ENCODE peak calls at places on chromosomes 3 and 15, in six cellular contexts. B is IMR-90, S is neuronal stem cell, U is mesendoderm, R is mesenchymal stem cell, V is H1. X is an unnamed sample. For H3K27me3, the result is how much of the 10 kb centered on the place peaks cover.

GRCh38 chr3:137012097-137012501 is 54.3 kb downstream of the IL20RB start:
- DNase-seq in B (peak), S (no peak), U (peak), R (peak), V (no peak), X (no peak)

GRCh38 chr3:13134166-13134878 is 61.1 kb upstream of the IQSEC1 start:
- DNase-seq in B (no peak), S (no peak), U (no peak), R (no peak), V (no peak), X (peak)

GRCh38 chr3:67064105-67064504 is 66.0 kb downstream of the KBTBD8 start:
- DNase-seq in B (peak), S (no peak), U (no peak), R (no peak), V (no peak), X (no peak)

GRCh38 chr3:12401208-12401607 is 83.1 kb upstream of the TSEN2 start:
- DNase-seq in B (no peak), S (no peak), U (no peak), R (no peak), V (no peak), X (no peak)

GRCh38 chr3:123782488-123782887 is 101.6 kb downstream of the MYLK start:
- DNase-seq in B (no peak), S (no peak), U (no peak), R (no peak), V (no peak), X (no peak)

GRCh38 chr15:32908135-32908801 is 190.5 kb downstream of the GREM1 start:
- DNase-seq in B (peak), S (no peak), U (no peak), R (peak), V (no peak), X (no peak)

GRCh38 chr15:71278989-71279756 is 163.9 kb downstream of the THSD4 start:
- DNase-seq in B (peak), S (no peak), U (no peak), R (peak), V (no peak), X (no peak)

GRCh38 chr3:44104668-44105321 is 136.9 kb upstream of the TOPAZ1 start:
- DNase-seq in B (peak), S (no peak), U (peak), R (peak), V (no peak), X (no peak)

GRCh38 chr15:77025941-77026411 is 31.1 kb downstream of the PSTPIP1 start:
- DNase-seq in B (no peak), S (no peak), U (no peak), R (no peak), V (peak), X (peak)

GRCh38 chr3:188272481-188273372 is 118.8 kb downstream of the LPP start:
- DNase-seq in B (peak), S (no peak), U (no peak), R (peak), V (no peak), X (no peak)

GRCh38 chr3:44509393-44509921 is 32.0 kb upstream of the ZNF445 start:
- DNase-seq in B (no peak), S (peak), U (peak), R (peak), V (no peak), X (no peak)

GRCh38 chr15:37079726-37080125 is 20.6 kb downstream of the MEIS2 start:
- DNase-seq in B (peak), S (no peak), U (no peak), R (no peak), V (no peak), X (no peak)

GRCh38 chr15:92636401-92636949 is 19.1 kb downstream of the FAM174B start:
- DNase-seq in B (no peak), S (no peak), U (no peak), R (no peak), V (no peak), X (no peak)

GRCh38 chr15:70447927-70448698 is 315.2 kb downstream of the UACA start:
- DNase-seq in B (no peak), S (no peak), U (no peak), R (no peak), V (no peak), X (no peak)

GRCh38 chr3:17580901-17581300 is 161.5 kb downstream of the TBC1D5 start:
- DNase-seq in B (no peak), S (no peak), U (no peak), R (no peak), V (no peak), X (no peak)

GRCh38 chr3:140319801-140320200 is 358.1 kb upstream of the TRIM42 start:
- DNase-seq in B (no peak), S (no peak), U (no peak), R (no peak), V (no peak), X (no peak)

GRCh38 chr3:70433091-70433490 is 120.7 kb upstream of the MDFIC2 start:
- DNase-seq in B (peak), S (no peak), U (no peak), R (peak), V (no peak), X (no peak)

DNA sequence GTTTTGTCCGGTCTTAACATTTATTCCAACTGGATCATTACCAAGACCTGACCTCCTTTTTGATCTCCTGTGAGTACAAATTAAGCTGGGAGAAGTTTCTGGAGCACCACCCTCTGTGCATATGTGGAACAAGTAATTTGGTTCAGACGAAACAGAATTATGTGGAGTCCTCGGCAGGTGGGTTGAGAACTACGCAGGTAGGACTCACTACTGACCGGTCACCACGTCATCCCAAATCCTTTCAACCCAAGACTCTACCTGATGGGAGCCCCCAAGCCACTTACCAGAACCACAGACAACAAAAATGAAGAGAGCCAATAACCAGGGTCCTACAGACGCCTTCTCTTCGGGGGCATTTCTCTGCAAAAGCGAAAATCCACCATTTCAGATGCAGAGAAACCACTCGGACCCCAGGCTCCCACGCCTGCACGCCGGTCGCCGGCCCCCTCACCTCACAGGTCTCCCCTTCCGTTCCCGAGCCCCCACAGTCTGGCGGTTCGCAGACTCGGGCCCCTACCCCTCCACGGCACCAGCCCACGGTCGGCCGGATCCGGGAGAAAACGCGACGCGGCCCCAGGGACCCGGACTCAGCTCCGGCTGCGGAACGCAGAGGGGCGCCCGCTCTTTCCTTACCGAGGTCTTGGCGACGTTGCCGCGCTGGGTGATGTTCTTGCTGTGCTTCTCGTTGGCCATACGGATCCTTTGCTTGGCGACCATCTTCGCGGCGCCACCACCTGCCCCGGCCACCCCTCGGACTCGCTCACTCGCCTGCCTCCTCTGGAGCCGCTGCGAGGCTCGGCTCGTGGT is 674 bp downstream of the SERP1 start:
- DNase-seq in B (no peak), S (peak), U (peak), R (peak), V (no peak), X (no peak)
- H2AK5ac ChIP-seq in B (peak), S (peak), U (no peak), R (peak), V (no peak), X (no peak)

DNA sequence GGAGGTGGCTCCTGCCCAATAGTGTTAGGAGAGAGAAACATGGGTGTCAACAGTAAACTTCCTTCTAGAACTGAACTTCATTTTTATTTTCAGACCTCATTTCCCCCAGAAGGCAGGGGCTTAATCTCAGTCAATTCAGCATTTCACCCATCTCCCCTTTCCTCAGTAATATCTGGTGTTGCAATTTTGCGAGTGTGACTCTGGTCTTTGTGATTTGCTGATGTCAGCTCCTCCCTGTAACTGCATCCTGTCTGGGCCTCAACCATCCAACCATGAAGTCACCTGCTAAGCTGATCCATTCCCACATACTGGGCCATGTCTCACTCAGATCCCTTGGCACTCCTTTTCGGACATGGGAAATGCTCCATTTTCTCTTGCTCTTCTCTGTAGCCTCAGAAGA is 24.4 kb downstream of the CCR4 start:
- DNase-seq in B (no peak), S (no peak), U (no peak), R (no peak), V (no peak), X (no peak)
- H3K4me2 ChIP-seq in B (no peak), S (no peak), U (no peak), R (no peak), V (no peak), X (no peak)

GRCh38 chr3:185585523-185585861 is 603 bp upstream of the SENP2 start:
- DNase-seq in B (no peak), S (no peak), U (no peak), R (no peak), V (no peak), X (no peak)

GRCh38 chr3:185585862-185586643 is at the start of gene SENP2:
- DNase-seq in B (peak), S (peak), U (peak), R (peak), V (peak), X (peak)

GRCh38 chr3:185583925-185584324 is 2.2 kb upstream of the SENP2 start:
- DNase-seq in B (no peak), S (no peak), U (no peak), R (no peak), V (no peak), X (peak)

GRCh38 chr3:185584681-185585080 is 1.4 kb upstream of the SENP2 start:
- DNase-seq in B (no peak), S (no peak), U (no peak), R (no peak), V (no peak), X (no peak)

GRCh38 chr3:185586644-185586964 is 509 bp downstream of the SENP2 start:
- DNase-seq in B (no peak), S (no peak), U (no peak), R (no peak), V (no peak), X (no peak)
- H3K27me3 ChIP-seq in B (under half), S (under half), U (under half), R (under half), V (under half), X (under half)

GRCh38 chr3:180264479-180264878 is 227.7 kb upstream of the PEX5L start:
- DNase-seq in B (no peak), S (no peak), U (no peak), R (no peak), V (no peak), X (no peak)

GRCh38 chr3:180265551-180265950 is 228.8 kb upstream of the PEX5L start:
- DNase-seq in B (peak), S (no peak), U (no peak), R (no peak), V (no peak), X (no peak)

GRCh38 chr3:180267202-180267843 is 230.6 kb upstream of the PEX5L start:
- DNase-seq in B (no peak), S (no peak), U (no peak), R (no peak), V (no peak), X (no peak)
- H2AK5ac ChIP-seq in B (no peak), S (no peak), U (no peak), R (no peak), V (no peak), X (no peak)

GRCh38 chr15:101618861-101619614 is 33.1 kb downstream of the TM2D3 start:
- DNase-seq in B (no peak), S (no peak), U (peak), R (no peak), V (no peak), X (no peak)
- H3K4me2 ChIP-seq in B (no peak), S (no peak), U (no peak), R (no peak), V (no peak), X (no peak)

DNA sequence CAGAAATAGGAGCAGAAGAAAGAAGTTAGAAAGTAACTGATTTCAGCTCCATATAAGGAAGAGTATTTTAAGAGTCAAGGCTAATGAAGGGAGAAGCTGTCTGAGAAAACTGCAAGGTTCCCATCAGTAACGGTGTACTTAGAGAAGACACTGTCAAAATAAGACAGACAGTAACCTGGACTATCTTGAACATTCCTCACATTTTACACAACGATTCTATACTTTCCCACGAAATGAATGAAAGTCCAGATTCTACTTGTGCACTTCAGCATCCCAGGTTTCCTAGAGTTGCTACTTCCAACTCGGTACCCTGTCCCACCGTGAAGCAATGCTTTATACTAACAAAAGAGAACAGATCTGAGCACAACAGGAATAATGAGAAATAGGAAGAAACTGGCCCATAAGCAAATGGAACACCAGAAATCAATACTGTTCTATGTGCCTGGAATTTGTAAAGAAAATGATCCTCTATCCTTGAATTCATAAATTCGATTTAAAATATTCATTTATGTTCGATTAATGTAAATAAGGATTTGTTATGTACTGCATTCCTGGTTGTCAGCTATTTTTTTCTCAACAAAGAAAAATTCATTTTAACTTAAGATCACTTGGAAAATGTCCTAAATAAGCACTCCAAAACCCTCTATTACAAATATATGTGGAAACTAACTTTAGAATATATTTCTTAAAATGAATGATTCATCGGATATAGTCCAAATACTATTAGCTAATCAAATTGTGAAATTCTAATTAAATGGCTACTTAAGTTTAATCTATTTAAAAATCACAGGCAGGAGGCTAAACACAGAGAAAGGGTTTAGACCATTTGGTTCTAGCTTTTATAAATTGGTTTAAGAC is 1.5 kb downstream of the C3orf70 start:
- DNase-seq in B (no peak), S (no peak), U (no peak), R (no peak), V (no peak), X (no peak)
- H3K27me3 ChIP-seq in B (under half), S (half or more), U (under half), R (under half), V (under half), X (under half)

GRCh38 chr15:62850791-62851291 is 191.7 kb upstream of the TPM1 start:
- DNase-seq in B (peak), S (peak), U (peak), R (peak), V (no peak), X (no peak)

GRCh38 chr15:62847900-62848489 is 194.6 kb upstream of the TPM1 start:
- DNase-seq in B (peak), S (peak), U (peak), R (peak), V (peak), X (peak)

GRCh38 chr15:62848631-62849050 is 193.9 kb upstream of the TPM1 start:
- DNase-seq in B (peak), S (no peak), U (peak), R (peak), V (peak), X (no peak)

GRCh38 chr15:62850318-62850717 is 192.2 kb upstream of the TPM1 start:
- DNase-seq in B (no peak), S (no peak), U (no peak), R (no peak), V (no peak), X (no peak)

GRCh38 chr15:62849316-62850129 is 193.0 kb upstream of the TPM1 start:
- DNase-seq in B (no peak), S (no peak), U (peak), R (peak), V (no peak), X (no peak)
- H2AK5ac ChIP-seq in B (peak), S (no peak), U (no peak), R (peak), V (peak), X (peak)